ENCODE peak calls at places on chromosome 13, in seven cellular contexts. One of them, this sample, is unnamed.
A peak's percentile ranks its signal among the peaks of the same experiment; 100 is the strongest.

GRCh38 chr13:101415358-101416174 is 742 bp downstream of the NALCN start:
- DNase-seq in Karpas-422: no peak
- DNase-seq in aorta: no peak
- DNase-seq in left lung: peak; percentile 56
- DNase-seq in tibial artery: no peak
- DNase-seq in esophagus squamous epithelium: no peak
- DNase-seq in upper lobe of left lung: no peak
- DNase-seq in this sample: no peak

GRCh38 chr13:44309771-44310767 is 63.6 kb upstream of the SERP2 start:
- DNase-seq in Karpas-422: no peak
- DNase-seq in aorta: no peak
- DNase-seq in left lung: no peak
- DNase-seq in tibial artery: no peak
- DNase-seq in esophagus squamous epithelium: no peak
- DNase-seq in upper lobe of left lung: no peak
- DNase-seq in this sample: no peak

GRCh38 chr13:97193577-97193976 is 28.6 kb upstream of the MBNL2 start:
- DNase-seq in Karpas-422: no peak
- DNase-seq in aorta: no peak
- DNase-seq in left lung: no peak
- DNase-seq in tibial artery: no peak
- DNase-seq in esophagus squamous epithelium: no peak
- DNase-seq in upper lobe of left lung: no peak
- DNase-seq in this sample: no peak

GRCh38 chr13:48595330-48596127 is 58.2 kb upstream of the CYSLTR2 start:
- DNase-seq in Karpas-422: peak; percentile 91
- DNase-seq in aorta: peak; percentile 67
- DNase-seq in left lung: no peak
- DNase-seq in tibial artery: peak; percentile 51
- DNase-seq in esophagus squamous epithelium: no peak
- DNase-seq in upper lobe of left lung: peak; percentile 47
- DNase-seq in this sample: peak; percentile 77

GRCh38 chr13:99577934-99578917 is 77.0 kb downstream of the TM9SF2 start:
- DNase-seq in Karpas-422: no peak
- DNase-seq in aorta: no peak
- DNase-seq in left lung: no peak
- DNase-seq in tibial artery: no peak
- DNase-seq in esophagus squamous epithelium: no peak
- DNase-seq in upper lobe of left lung: no peak
- DNase-seq in this sample: no peak

GRCh38 chr13:64073203-64073602 is 2657.6 kb upstream of the PCDH20 start:
- DNase-seq in Karpas-422: no peak
- DNase-seq in aorta: no peak
- DNase-seq in left lung: no peak
- DNase-seq in tibial artery: no peak
- DNase-seq in esophagus squamous epithelium: no peak
- DNase-seq in upper lobe of left lung: no peak
- DNase-seq in this sample: no peak

GRCh38 chr13:53800011-53800410 is 771.4 kb downstream of the OLFM4 start:
- DNase-seq in Karpas-422: no peak
- DNase-seq in aorta: no peak
- DNase-seq in left lung: no peak
- DNase-seq in tibial artery: no peak
- DNase-seq in esophagus squamous epithelium: no peak
- DNase-seq in upper lobe of left lung: no peak
- DNase-seq in this sample: no peak

GRCh38 chr13:85148009-85148408 is 651.2 kb downstream of the SLITRK6 start:
- DNase-seq in Karpas-422: peak; percentile 44
- DNase-seq in aorta: no peak
- DNase-seq in left lung: no peak
- DNase-seq in tibial artery: no peak
- DNase-seq in esophagus squamous epithelium: no peak
- DNase-seq in upper lobe of left lung: no peak
- DNase-seq in this sample: no peak

GRCh38 chr13:86757236-86757978 is 913.8 kb upstream of the SLITRK5 start:
- DNase-seq in Karpas-422: no peak
- DNase-seq in aorta: no peak
- DNase-seq in left lung: no peak
- DNase-seq in tibial artery: no peak
- DNase-seq in esophagus squamous epithelium: no peak
- DNase-seq in upper lobe of left lung: no peak
- DNase-seq in this sample: peak; percentile 34

GRCh38 chr13:19890030-19890429 is 26.6 kb upstream of the ZMYM5 start:
- DNase-seq in Karpas-422: no peak
- DNase-seq in aorta: no peak
- DNase-seq in left lung: no peak
- DNase-seq in tibial artery: no peak
- DNase-seq in esophagus squamous epithelium: no peak
- DNase-seq in upper lobe of left lung: no peak
- DNase-seq in this sample: no peak

GRCh38 chr13:106753241-106753640 is 185.3 kb upstream of the ARGLU1 start:
- DNase-seq in Karpas-422: no peak
- DNase-seq in aorta: no peak
- DNase-seq in left lung: no peak
- DNase-seq in tibial artery: peak; percentile 26
- DNase-seq in esophagus squamous epithelium: no peak
- DNase-seq in upper lobe of left lung: peak; percentile 53
- DNase-seq in this sample: no peak

GRCh38 chr13:59166174-59166573 is 997.6 kb downstream of the DIAPH3 start:
- DNase-seq in Karpas-422: no peak
- DNase-seq in aorta: no peak
- DNase-seq in left lung: no peak
- DNase-seq in tibial artery: no peak
- DNase-seq in esophagus squamous epithelium: no peak
- DNase-seq in upper lobe of left lung: no peak
- DNase-seq in this sample: no peak

GRCh38 chr13:44218501-44219240 is 155.0 kb upstream of the SERP2 start:
- DNase-seq in Karpas-422: no peak
- DNase-seq in aorta: peak; percentile 86
- DNase-seq in left lung: peak; percentile 78
- DNase-seq in tibial artery: peak; percentile 90
- DNase-seq in esophagus squamous epithelium: no peak
- DNase-seq in upper lobe of left lung: peak; percentile 94
- DNase-seq in this sample: no peak

GRCh38 chr13:114073881-114074551 is 58.4 kb downstream of the RASA3 start:
- DNase-seq in Karpas-422: no peak
- DNase-seq in aorta: no peak
- DNase-seq in left lung: no peak
- DNase-seq in tibial artery: no peak
- DNase-seq in esophagus squamous epithelium: no peak
- DNase-seq in upper lobe of left lung: peak; percentile 17
- DNase-seq in this sample: no peak

GRCh38 chr13:21676611-21677021 is 5.7 kb downstream of the FGF9 start:
- DNase-seq in Karpas-422: peak; percentile 64
- DNase-seq in aorta: no peak
- DNase-seq in left lung: no peak
- DNase-seq in tibial artery: no peak
- DNase-seq in esophagus squamous epithelium: no peak
- DNase-seq in upper lobe of left lung: peak; percentile 70
- DNase-seq in this sample: no peak

GRCh38 chr13:113187905-113188595 is 20.4 kb downstream of the PCID2 start:
- DNase-seq in Karpas-422: no peak
- DNase-seq in aorta: no peak
- DNase-seq in left lung: no peak
- DNase-seq in tibial artery: no peak
- DNase-seq in esophagus squamous epithelium: no peak
- DNase-seq in upper lobe of left lung: no peak
- DNase-seq in this sample: no peak

GRCh38 chr13:32225494-32225931 is 89.7 kb downstream of the ZAR1L start:
- DNase-seq in Karpas-422: no peak
- DNase-seq in aorta: no peak
- DNase-seq in left lung: no peak
- DNase-seq in tibial artery: no peak
- DNase-seq in esophagus squamous epithelium: no peak
- DNase-seq in upper lobe of left lung: no peak
- DNase-seq in this sample: no peak

GRCh38 chr13:32229443-32229842 is 85.7 kb downstream of the ZAR1L start:
- DNase-seq in Karpas-422: no peak
- DNase-seq in aorta: no peak
- DNase-seq in left lung: no peak
- DNase-seq in tibial artery: no peak
- DNase-seq in esophagus squamous epithelium: no peak
- DNase-seq in upper lobe of left lung: no peak
- DNase-seq in this sample: no peak

GRCh38 chr13:32232263-32232662 is 82.9 kb downstream of the ZAR1L start:
- DNase-seq in Karpas-422: no peak
- DNase-seq in aorta: no peak
- DNase-seq in left lung: no peak
- DNase-seq in tibial artery: no peak
- DNase-seq in esophagus squamous epithelium: no peak
- DNase-seq in upper lobe of left lung: no peak
- DNase-seq in this sample: no peak

GRCh38 chr13:32224916-32225315 is 90.2 kb downstream of the ZAR1L start:
- DNase-seq in Karpas-422: no peak
- DNase-seq in aorta: no peak
- DNase-seq in left lung: no peak
- DNase-seq in tibial artery: no peak
- DNase-seq in esophagus squamous epithelium: no peak
- DNase-seq in upper lobe of left lung: no peak
- DNase-seq in this sample: no peak

GRCh38 chr13:32228330-32229041 is 86.7 kb downstream of the ZAR1L start:
- DNase-seq in Karpas-422: no peak
- DNase-seq in aorta: no peak
- DNase-seq in left lung: no peak
- DNase-seq in tibial artery: no peak
- DNase-seq in esophagus squamous epithelium: no peak
- DNase-seq in upper lobe of left lung: no peak
- DNase-seq in this sample: no peak
- H3K36me3 ChIP-seq in Karpas-422: no peaks in the 10 kb centered on the region
- H3K36me3 ChIP-seq in aorta: peaks cover 4% of the 10 kb centered on the region
- H3K36me3 ChIP-seq in left lung: no peaks in the 10 kb centered on the region
- H3K36me3 ChIP-seq in tibial artery: peaks cover 51% of the 10 kb centered on the region
- H3K36me3 ChIP-seq in esophagus squamous epithelium: no peaks in the 10 kb centered on the region
- H3K36me3 ChIP-seq in upper lobe of left lung: peaks cover 24% of the 10 kb centered on the region
- H3K36me3 ChIP-seq in this sample: no peaks in the 10 kb centered on the region

DNA sequence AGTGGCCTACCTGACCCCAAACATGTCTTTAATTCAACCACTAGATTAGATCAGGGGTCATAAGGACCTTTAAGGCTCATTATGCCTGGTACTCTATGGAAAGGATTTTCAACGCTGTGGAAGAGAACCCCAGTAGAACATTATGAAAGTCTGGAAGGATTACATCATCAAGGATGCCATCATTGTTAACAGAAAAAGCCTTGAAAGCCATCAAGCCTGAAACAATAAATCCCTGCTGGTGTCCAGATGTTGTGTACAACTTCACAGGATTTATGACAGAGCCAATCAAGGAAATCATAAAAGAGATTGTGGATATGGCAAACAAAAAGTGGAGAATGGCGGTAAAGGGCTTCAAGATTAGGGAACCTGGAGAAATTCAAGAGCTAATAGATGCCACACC is 59.7 kb downstream of the NAA16 start:
- DNase-seq in Karpas-422: no peak
- DNase-seq in aorta: no peak
- DNase-seq in left lung: no peak
- DNase-seq in tibial artery: no peak
- DNase-seq in esophagus squamous epithelium: no peak
- DNase-seq in upper lobe of left lung: no peak
- DNase-seq in this sample: no peak
- H3K36me3 ChIP-seq in Karpas-422: peaks cover 74% of the 10 kb centered on the region
- H3K36me3 ChIP-seq in aorta: peaks cover 11% of the 10 kb centered on the region
- H3K36me3 ChIP-seq in left lung: no peaks in the 10 kb centered on the region
- H3K36me3 ChIP-seq in tibial artery: peaks cover 64% of the 10 kb centered on the region
- H3K36me3 ChIP-seq in esophagus squamous epithelium: peaks cover 4% of the 10 kb centered on the region
- H3K36me3 ChIP-seq in upper lobe of left lung: peaks cover 85% of the 10 kb centered on the region
- H3K36me3 ChIP-seq in this sample: peaks cover 90% of the 10 kb centered on the region

GRCh38 chr13:24301911-24302310 is 7.5 kb upstream of the C1QTNF9 start:
- DNase-seq in Karpas-422: no peak
- DNase-seq in aorta: no peak
- DNase-seq in left lung: no peak
- DNase-seq in tibial artery: no peak
- DNase-seq in esophagus squamous epithelium: no peak
- DNase-seq in upper lobe of left lung: no peak
- DNase-seq in this sample: no peak

GRCh38 chr13:24306632-24307031 is 2.7 kb upstream of the C1QTNF9 start:
- DNase-seq in Karpas-422: no peak
- DNase-seq in aorta: no peak
- DNase-seq in left lung: no peak
- DNase-seq in tibial artery: no peak
- DNase-seq in esophagus squamous epithelium: no peak
- DNase-seq in upper lobe of left lung: no peak
- DNase-seq in this sample: no peak

GRCh38 chr13:24304620-24305019 is 4.8 kb upstream of the C1QTNF9 start:
- DNase-seq in Karpas-422: no peak
- DNase-seq in aorta: no peak
- DNase-seq in left lung: no peak
- DNase-seq in tibial artery: no peak
- DNase-seq in esophagus squamous epithelium: no peak
- DNase-seq in upper lobe of left lung: no peak
- DNase-seq in this sample: no peak

GRCh38 chr13:24299488-24300114 is 9.8 kb upstream of the C1QTNF9 start:
- DNase-seq in Karpas-422: no peak
- DNase-seq in aorta: no peak
- DNase-seq in left lung: no peak
- DNase-seq in tibial artery: no peak
- DNase-seq in esophagus squamous epithelium: no peak
- DNase-seq in upper lobe of left lung: no peak
- DNase-seq in this sample: no peak

GRCh38 chr13:24301434-24301833 is 7.9 kb upstream of the C1QTNF9 start:
- DNase-seq in Karpas-422: no peak
- DNase-seq in aorta: no peak
- DNase-seq in left lung: no peak
- DNase-seq in tibial artery: no peak
- DNase-seq in esophagus squamous epithelium: no peak
- DNase-seq in upper lobe of left lung: no peak
- DNase-seq in this sample: no peak
- H3K36me3 ChIP-seq in Karpas-422: no peaks in the 10 kb centered on the region
- H3K36me3 ChIP-seq in aorta: peaks cover 20% of the 10 kb centered on the region
- H3K36me3 ChIP-seq in left lung: no peaks in the 10 kb centered on the region
- H3K36me3 ChIP-seq in tibial artery: peaks cover 38% of the 10 kb centered on the region
- H3K36me3 ChIP-seq in esophagus squamous epithelium: peaks cover 5% of the 10 kb centered on the region
- H3K36me3 ChIP-seq in upper lobe of left lung: peaks cover 96% of the 10 kb centered on the region
- H3K36me3 ChIP-seq in this sample: peaks cover 34% of the 10 kb centered on the region

GRCh38 chr13:26686285-26686684 is 74.3 kb downstream of the GPR12 start:
- DNase-seq in Karpas-422: no peak
- DNase-seq in aorta: no peak
- DNase-seq in left lung: no peak
- DNase-seq in tibial artery: no peak
- DNase-seq in esophagus squamous epithelium: no peak
- DNase-seq in upper lobe of left lung: no peak
- DNase-seq in this sample: no peak

GRCh38 chr13:26688286-26688685 is 72.3 kb downstream of the GPR12 start:
- DNase-seq in Karpas-422: no peak
- DNase-seq in aorta: no peak
- DNase-seq in left lung: no peak
- DNase-seq in tibial artery: no peak
- DNase-seq in esophagus squamous epithelium: no peak
- DNase-seq in upper lobe of left lung: no peak
- DNase-seq in this sample: no peak

GRCh38 chr13:26681036-26681435 is 79.5 kb downstream of the GPR12 start:
- DNase-seq in Karpas-422: no peak
- DNase-seq in aorta: no peak
- DNase-seq in left lung: no peak
- DNase-seq in tibial artery: no peak
- DNase-seq in esophagus squamous epithelium: no peak
- DNase-seq in upper lobe of left lung: no peak
- DNase-seq in this sample: no peak

GRCh38 chr13:26682606-26683005 is 78.0 kb downstream of the GPR12 start:
- DNase-seq in Karpas-422: no peak
- DNase-seq in aorta: no peak
- DNase-seq in left lung: no peak
- DNase-seq in tibial artery: no peak
- DNase-seq in esophagus squamous epithelium: no peak
- DNase-seq in upper lobe of left lung: no peak
- DNase-seq in this sample: no peak

GRCh38 chr13:26685606-26686005 is 75.0 kb downstream of the GPR12 start:
- DNase-seq in Karpas-422: no peak
- DNase-seq in aorta: no peak
- DNase-seq in left lung: no peak
- DNase-seq in tibial artery: no peak
- DNase-seq in esophagus squamous epithelium: no peak
- DNase-seq in upper lobe of left lung: no peak
- DNase-seq in this sample: no peak
- H3K36me3 ChIP-seq in Karpas-422: no peaks in the 10 kb centered on the region
- H3K36me3 ChIP-seq in aorta: peaks cover 12% of the 10 kb centered on the region
- H3K36me3 ChIP-seq in left lung: no peaks in the 10 kb centered on the region
- H3K36me3 ChIP-seq in tibial artery: peaks cover 79% of the 10 kb centered on the region
- H3K36me3 ChIP-seq in esophagus squamous epithelium: no peaks in the 10 kb centered on the region
- H3K36me3 ChIP-seq in upper lobe of left lung: peaks cover 40% of the 10 kb centered on the region
- H3K36me3 ChIP-seq in this sample: no peaks in the 10 kb centered on the region